ENCODE peak calls at places on chromosomes 11 and 22, in five cellular contexts. A is GM12878, H is sigmoid colon, R is body of pancreas, Y is ovary. L is an unnamed sample.

GRCh38 chr11:120392299-120392698 is 56.1 kb downstream of the ARHGEF12 start:
- DNase-seq in Y (no peak), A (no peak), R (no peak), H (no peak), L (no peak)

GRCh38 chr11:60169264-60169915 is 13.5 kb downstream of the MS4A6A start:
- DNase-seq in R (peak; percentile 76), A (no peak), H (no peak), Y (peak; percentile 32), L (no peak)

GRCh38 chr22:29885610-29886009 is 2.6 kb downstream of the MTMR3 start:
- DNase-seq in H (no peak), R (no peak), A (no peak), Y (no peak), L (no peak)

GRCh38 chr11:99911116-99911515 is 776.0 kb upstream of the ARHGAP42 start:
- DNase-seq in H (no peak), Y (no peak), R (no peak), A (no peak), L (no peak)

GRCh38 chr11:102983491-102983890 is 28.0 kb upstream of the MMP13 start:
- DNase-seq in A (no peak), H (no peak), Y (no peak), R (no peak), L (no peak)

GRCh38 chr11:122220321-122220720 is 104.3 kb upstream of the BLID start:
- DNase-seq in A (no peak), R (no peak), H (no peak), Y (no peak), L (no peak)

GRCh38 chr22:32042924-32043323 is at the start of gene SLC5A1:
- DNase-seq in R (peak; percentile 68), Y (no peak), A (no peak), H (no peak), L (peak; percentile 78)

GRCh38 chr11:121554552-121554951 is 101.8 kb upstream of the SORL1-AS1 start:
- DNase-seq in Y (no peak), R (no peak), A (no peak), H (no peak), L (no peak)

GRCh38 chr11:12185914-12186313 is 75.5 kb downstream of the MICAL2 start:
- DNase-seq in R (no peak), Y (no peak), H (no peak), A (no peak), L (no peak)

GRCh38 chr22:23282089-23282501 is 101.8 kb downstream of the BCR start:
- DNase-seq in Y (peak; percentile 53), R (peak; percentile 50), H (peak; percentile 94), A (no peak), L (peak; percentile 75)

GRCh38 chr11:122020902-122021301 is 95.1 kb downstream of the BLID start:
- DNase-seq in Y (peak; percentile 29), A (no peak), H (no peak), R (no peak), L (no peak)

GRCh38 chr11:89477175-89477574 is 14.0 kb downstream of the NOX4 start:
- DNase-seq in H (no peak), R (peak; percentile 30), Y (no peak), A (no peak), L (no peak)

GRCh38 chr11:131689049-131689925 is 318.9 kb downstream of the NTM start:
- DNase-seq in R (no peak), Y (no peak), A (no peak), H (no peak), L (no peak)

GRCh38 chr11:15146271-15147003 is 31.7 kb downstream of the INSC start:
- DNase-seq in R (no peak), H (no peak), Y (no peak), A (no peak), L (no peak)

GRCh38 chr11:108973402-108974119 is 308.7 kb downstream of the DDX10 start:
- DNase-seq in A (no peak), Y (no peak), H (no peak), R (no peak), L (no peak)

GRCh38 chr11:33179431-33179830 is 18.2 kb upstream of the CSTF3 start:
- DNase-seq in H (no peak), R (no peak), Y (no peak), A (no peak), L (no peak)

GRCh38 chr11:97990162-97990920 is 1030.4 kb upstream of the CNTN5 start:
- DNase-seq in R (no peak), H (no peak), Y (no peak), A (no peak), L (no peak)

GRCh38 chr11:65225284-65226102 is 36.3 kb upstream of the POLA2 start:
- DNase-seq in R (peak; percentile 78), H (peak; percentile 85), A (no peak), Y (peak; percentile 72), L (peak; percentile 43)

GRCh38 chr11:16941935-16942334 is 72.3 kb downstream of the PLEKHA7 start:
- DNase-seq in A (no peak), Y (no peak), H (no peak), R (no peak), L (no peak)

GRCh38 chr22:38081941-38082828 is 1.8 kb downstream of the SLC16A8 start:
- DNase-seq in R (no peak), Y (no peak), H (no peak), A (no peak), L (no peak)

GRCh38 chr22:49535527-49536125 is 292.0 kb downstream of the BRD1 start:
- DNase-seq in R (no peak), H (peak; percentile 50), Y (no peak), A (no peak), L (no peak)

GRCh38 chr11:315516-315994 is 1.7 kb downstream of the IFITM1 start:
- DNase-seq in A (no peak), R (no peak), H (peak; percentile 67), Y (no peak), L (no peak)

GRCh38 chr11:313304-313786 is 495 bp upstream of the IFITM1 start:
- DNase-seq in Y (no peak), A (no peak), H (no peak), R (no peak), L (no peak)

GRCh38 chr11:312092-312816 is 1.6 kb upstream of the IFITM1 start:
- DNase-seq in R (no peak), H (no peak), Y (no peak), A (no peak), L (no peak)

GRCh38 chr11:315051-315481 is 1.2 kb downstream of the IFITM1 start:
- DNase-seq in Y (no peak), R (no peak), A (no peak), H (no peak), L (no peak)

GRCh38 chr11:313787-314547 is at the start of gene IFITM1:
- DNase-seq in H (no peak), R (no peak), Y (peak; percentile 73), A (peak; percentile 92), L (no peak)
- TF ChIP-seq POLR2A in H (peak; percentile 46), R (peak; percentile 66), Y (peak; percentile 91), A (peak; percentile 88), L (no peak)

GRCh38 chr11:71372693-71373657 is 75.2 kb downstream of the DHCR7 start:
- DNase-seq in H (no peak), Y (no peak), A (peak; percentile 53), R (no peak), L (no peak)
- TF ChIP-seq CTCF in H (no peak), Y (no peak), A (peak; percentile 20), R (no peak), L (peak; percentile 37)

GRCh38 chr11:76123243-76123642 is 83.1 kb downstream of the WNT11 start:
- DNase-seq in R (no peak), H (no peak), A (no peak), Y (no peak), L (peak; percentile 34)

GRCh38 chr11:76120513-76121081 is 85.7 kb downstream of the WNT11 start:
- DNase-seq in A (no peak), Y (no peak), H (no peak), R (no peak), L (no peak)

GRCh38 chr11:76119032-76119431 is 87.3 kb downstream of the WNT11 start:
- DNase-seq in A (no peak), H (no peak), R (no peak), Y (no peak), L (no peak)

GRCh38 chr11:76115555-76115954 is 90.7 kb downstream of the WNT11 start:
- DNase-seq in R (no peak), A (no peak), Y (no peak), H (no peak), L (no peak)

DNA sequence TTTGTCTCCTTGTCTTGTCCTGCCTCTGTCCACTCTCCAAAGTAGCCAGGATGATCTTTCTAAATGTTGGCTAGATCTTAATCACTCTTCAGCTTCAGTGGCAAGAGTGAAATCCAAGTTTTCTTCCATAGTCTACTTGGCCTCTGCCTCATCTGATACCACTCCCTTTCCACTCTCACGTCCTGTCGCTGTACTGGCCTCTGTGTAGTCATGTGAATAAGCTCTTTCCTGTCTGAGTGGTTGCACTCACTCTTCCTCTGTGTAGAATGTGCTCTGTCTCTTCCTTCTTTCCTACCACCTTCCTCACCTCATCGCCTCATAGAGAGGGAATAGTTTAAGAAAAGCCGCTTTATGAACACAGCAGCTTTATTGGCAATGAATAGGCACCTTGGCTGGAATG is 86.5 kb downstream of the WNT11 start:
- DNase-seq in A (no peak), Y (no peak), R (no peak), H (no peak), L (no peak)
- H3K4me1 ChIP-seq in A (peaks cover 9% of the 10 kb centered on the region), Y (peaks cover 11% of the 10 kb centered on the region), R (peaks cover 16% of the 10 kb centered on the region), H (peaks cover 33% of the 10 kb centered on the region), L (no peaks in the 10 kb centered on the region)

GRCh38 chr22:35949243-35949642 is 79.4 kb downstream of the RBFOX2 start:
- DNase-seq in R (no peak), H (no peak), A (no peak), Y (no peak), L (no peak)
- TF ChIP-seq POLR2A in R (no peak), H (no peak), A (no peak), Y (no peak), L (no peak)

GRCh38 chr22:46542011-46542985 is 4.9 kb upstream of the CELSR1 start:
- DNase-seq in Y (peak; percentile 47), H (peak; percentile 78), A (peak; percentile 21), R (peak; percentile 72), L (peak; percentile 64)
- TF ChIP-seq CTCF in Y (peak; percentile 58), H (peak; percentile 56), A (peak; percentile 96), R (peak; percentile 89), L (peak; percentile 92)

DNA sequence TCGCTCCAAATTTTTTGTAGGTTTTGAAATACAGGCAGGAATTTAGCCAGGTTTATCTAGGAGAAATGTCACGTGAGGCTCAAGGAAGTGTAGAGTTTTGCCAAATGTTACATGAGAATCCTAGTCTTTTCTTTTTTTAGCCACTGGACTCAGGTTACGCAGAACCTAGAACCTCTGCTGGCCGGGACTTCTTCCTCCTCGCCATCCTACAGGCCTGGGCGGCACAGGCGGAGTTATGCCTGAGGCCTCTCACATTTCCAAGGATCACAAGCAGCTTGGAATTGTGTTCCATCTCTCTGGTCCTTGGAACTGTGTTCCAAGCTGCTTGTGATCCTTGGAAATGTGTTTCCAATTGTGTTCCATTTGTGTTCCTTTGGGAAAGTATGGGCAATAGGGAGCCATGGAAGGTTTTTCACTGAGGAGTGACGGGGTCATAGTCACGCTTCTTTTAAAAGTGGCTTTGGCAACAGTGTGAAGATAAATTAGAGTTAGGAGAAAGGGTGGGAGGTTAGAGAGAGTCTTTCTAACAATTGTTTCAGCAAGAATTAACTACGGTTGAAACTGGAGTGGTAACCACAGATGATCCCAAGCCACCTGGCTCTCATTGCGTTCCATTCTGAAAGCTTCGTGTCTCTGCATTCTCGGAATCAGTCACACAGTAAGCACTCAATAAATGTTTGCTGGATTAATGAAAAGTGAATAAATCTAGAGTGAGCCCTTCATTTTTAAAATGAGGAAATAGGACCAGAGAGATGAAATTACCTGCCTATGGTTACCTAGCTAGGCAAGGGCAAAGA is 12.5 kb upstream of the POU2AF1 start:
- DNase-seq in R (no peak), H (no peak), A (no peak), Y (no peak), L (no peak)
- H3K4me1 ChIP-seq in R (peaks cover 21% of the 10 kb centered on the region), H (peaks cover 5% of the 10 kb centered on the region), A (peaks cover 27% of the 10 kb centered on the region), Y (no peaks in the 10 kb centered on the region), L (peaks cover 7% of the 10 kb centered on the region)